ENCODE peak calls at places on chromosomes 1 and 21, in five cellular contexts. K is cardiac muscle cell; A is A549; S is CD4-positive, alpha-beta memory T cell; L is fibroblast of lung. Q is an unnamed sample.

GRCh38 chr1:234139966-234140365 is 233.3 kb upstream of the COA6 start:
- DNase-seq in K (no peak), A (peak; percentile 93), S (no peak), L (peak; percentile 97), Q (no peak)

GRCh38 chr1:170214980-170215910 is 69.5 kb downstream of the NTMT2 start:
- DNase-seq in K (no peak), A (no peak), S (no peak), L (no peak), Q (no peak)

GRCh38 chr1:195709821-195710220 is 898.4 kb downstream of the KCNT2 start:
- DNase-seq in K (no peak), A (no peak), S (no peak), L (no peak), Q (no peak)

GRCh38 chr21:45882641-45883040 is 98.9 kb upstream of the COL6A1 start:
- DNase-seq in K (no peak), A (no peak), S (no peak), L (no peak), Q (no peak)

GRCh38 chr1:37477946-37478345 is 3.6 kb downstream of the ZC3H12A start:
- DNase-seq in K (no peak), A (peak; percentile 19), S (no peak), L (no peak), Q (peak; percentile 53)

GRCh38 chr1:1758692-1759455 is 19.4 kb downstream of the NADK start:
- DNase-seq in K (no peak), A (peak; percentile 71), S (no peak), L (no peak), Q (no peak)

GRCh38 chr1:58898739-58899580 is 115.1 kb upstream of the JUN start:
- DNase-seq in K (peak; percentile 88), A (no peak), S (no peak), L (no peak), Q (peak; percentile 67)

GRCh38 chr1:8409107-8409506 is 91.2 kb downstream of the SLC45A1 start:
- DNase-seq in K (peak; percentile 67), A (peak; percentile 43), S (no peak), L (peak; percentile 69), Q (no peak)

GRCh38 chr1:203807211-203807610 is 11.8 kb downstream of the ZBED6 start:
- DNase-seq in K (no peak), A (no peak), S (no peak), L (peak; percentile 76), Q (no peak)

GRCh38 chr1:225474986-225475820 is 47.4 kb upstream of the LBR start:
- DNase-seq in K (peak; percentile 79), A (peak; percentile 64), S (no peak), L (peak; percentile 48), Q (peak; percentile 88)

GRCh38 chr1:25694591-25695007 is 78.0 kb downstream of the MAN1C1 start:
- DNase-seq in K (no peak), A (no peak), S (no peak), L (no peak), Q (no peak)

GRCh38 chr1:74522143-74522542 is 9.7 kb upstream of the LRRC53 start:
- DNase-seq in K (peak; percentile 19), A (no peak), S (no peak), L (peak; percentile 56), Q (no peak)

GRCh38 chr1:104932949-104933679 is 1183.4 kb downstream of the AMY1C start:
- DNase-seq in K (no peak), A (no peak), S (no peak), L (no peak), Q (no peak)

GRCh38 chr1:43442756-43443155 is 11.0 kb downstream of the HYI start:
- DNase-seq in K (no peak), A (no peak), S (no peak), L (no peak), Q (peak; percentile 40)

GRCh38 chr1:18020021-18020817 is 87.4 kb upstream of the IGSF21 start:
- DNase-seq in K (no peak), A (no peak), S (no peak), L (no peak), Q (peak; percentile 64)

GRCh38 chr1:179121159-179121938 is 39.5 kb downstream of the TOR3A start:
- DNase-seq in K (peak; percentile 56), A (peak; percentile 64), S (peak; percentile 47), L (peak; percentile 52), Q (peak; percentile 29)

GRCh38 chr1:198693321-198693720 is 54.5 kb downstream of the PTPRC start:
- DNase-seq in K (no peak), A (no peak), S (no peak), L (no peak), Q (no peak)

GRCh38 chr1:19325368-19325957 is 13.3 kb downstream of the SLC66A1 start:
- DNase-seq in K (no peak), A (no peak), S (no peak), L (no peak), Q (no peak)

GRCh38 chr1:17798011-17798410 is 42.9 kb downstream of the ACTL8 start:
- DNase-seq in K (no peak), A (no peak), S (no peak), L (no peak), Q (no peak)

GRCh38 chr1:226662704-226663326 is 76.3 kb downstream of the ITPKB start:
- DNase-seq in K (no peak), A (peak; percentile 40), S (peak; percentile 99), L (peak; percentile 94), Q (peak; percentile 52)

GRCh38 chr1:228082975-228083870 is 715 bp downstream of the ARF1 start:
- DNase-seq in K (peak; percentile 50), A (no peak), S (no peak), L (peak; percentile 44), Q (peak; percentile 56)
- H3K4me1 ChIP-seq in K (peaks cover 46% of the 10 kb centered on the region), A (peaks cover 46% of the 10 kb centered on the region), S (peaks cover 62% of the 10 kb centered on the region), L (peaks cover 21% of the 10 kb centered on the region), Q (peaks cover 50% of the 10 kb centered on the region)

GRCh38 chr1:12450831-12451559 is 167.0 kb downstream of the DHRS3 start:
- DNase-seq in K (peak; percentile 82), A (no peak), S (no peak), L (no peak), Q (no peak)
- H3K4me1 ChIP-seq in K (peaks cover 37% of the 10 kb centered on the region), A (peaks cover 38% of the 10 kb centered on the region), S (peaks cover 85% of the 10 kb centered on the region), L (peaks cover 12% of the 10 kb centered on the region), Q (no peaks in the 10 kb centered on the region)

GRCh38 chr21:29301703-29302102 is 3.0 kb downstream of the BACH1 start:
- DNase-seq in K (no peak), A (no peak), S (no peak), L (no peak), Q (no peak)
- H3K4me1 ChIP-seq in K (peaks cover 44% of the 10 kb centered on the region), A (peaks cover 48% of the 10 kb centered on the region), S (peaks cover 64% of the 10 kb centered on the region), L (peaks cover 2% of the 10 kb centered on the region), Q (peaks cover 63% of the 10 kb centered on the region)

DNA sequence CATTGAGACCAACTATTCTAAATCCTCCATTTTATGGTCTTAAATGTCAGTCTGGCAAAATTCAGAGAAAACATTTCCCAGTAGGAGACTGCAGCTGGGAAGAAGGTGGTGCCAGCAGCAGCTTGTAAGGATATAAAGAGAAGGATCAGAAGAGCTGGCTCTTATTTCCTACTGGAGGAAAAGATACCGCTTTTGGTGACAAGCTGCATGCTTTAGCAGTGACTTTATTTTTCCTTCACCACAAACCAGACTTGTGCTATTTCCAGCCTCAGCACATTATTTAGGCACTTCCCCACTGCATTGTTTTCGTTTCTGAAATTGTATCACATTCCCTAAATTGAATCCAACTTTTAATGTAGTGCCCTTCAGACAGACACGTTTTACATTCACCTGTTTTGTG is 28.4 kb downstream of the RNF11 start:
- DNase-seq in K (no peak), A (no peak), S (no peak), L (peak; percentile 99), Q (no peak)
- H3K4me1 ChIP-seq in K (no peaks in the 10 kb centered on the region), A (peaks cover 15% of the 10 kb centered on the region), S (peaks cover 28% of the 10 kb centered on the region), L (peaks cover 20% of the 10 kb centered on the region), Q (no peaks in the 10 kb centered on the region)

GRCh38 chr1:206897175-206897574 is at the start of gene IL24:
- DNase-seq in K (no peak), A (no peak), S (no peak), L (no peak), Q (no peak)
- H3K4me1 ChIP-seq in K (no peaks in the 10 kb centered on the region), A (peaks cover 57% of the 10 kb centered on the region), S (no peaks in the 10 kb centered on the region), L (peaks cover 39% of the 10 kb centered on the region), Q (no peaks in the 10 kb centered on the region)

Q was measured in Peyer's patch.